ENCODE peak calls at places on chromosomes 12 and 14, in seven cellular contexts. F is brain microvascular endothelial cell, S is GM06990, H is ovary, B is fibroblast of lung, Z is sigmoid colon, R is lower leg skin. T is an unnamed sample.

GRCh38 chr14:33588771-33589170 is 362.1 kb downstream of the EGLN3 start:
- DNase-seq in H (no peak), F (no peak), S (no peak), Z (no peak), B (no peak), R (no peak), T (no peak)

GRCh38 chr12:12715459-12716150 is 1.6 kb upstream of the CDKN1B start:
- DNase-seq in B (no peak), R (no peak), H (no peak), Z (no peak), S (peak), F (no peak), T (no peak)

GRCh38 chr12:66755727-66756395 is 77.0 kb upstream of the GRIP1 start:
- DNase-seq in R (no peak), H (no peak), B (no peak), Z (no peak), F (no peak), S (no peak), T (no peak)

GRCh38 chr14:67555518-67556090 is 22.5 kb downstream of the PLEKHH1 start:
- DNase-seq in H (no peak), S (no peak), B (no peak), Z (no peak), F (no peak), R (no peak), T (no peak)

GRCh38 chr12:124450376-124450750 is 117.0 kb downstream of the NCOR2 start:
- DNase-seq in Z (no peak), H (no peak), R (no peak), S (no peak), F (no peak), B (no peak), T (no peak)

GRCh38 chr14:55926007-55926406 is 192.2 kb upstream of the PELI2 start:
- DNase-seq in S (no peak), R (no peak), F (no peak), Z (no peak), H (no peak), B (no peak), T (no peak)

GRCh38 chr12:118979763-118980406 is 1.5 kb upstream of the SRRM4 start:
- DNase-seq in H (no peak), B (peak), F (peak), R (no peak), S (no peak), Z (no peak), T (no peak)

GRCh38 chr12:93829073-93829472 is 151.9 kb downstream of the CRADD start:
- DNase-seq in F (no peak), B (no peak), R (no peak), S (no peak), H (no peak), Z (no peak), T (no peak)

GRCh38 chr12:27284751-27285150 is 40.7 kb downstream of the STK38L start:
- DNase-seq in H (no peak), F (peak), B (peak), R (no peak), Z (no peak), S (peak), T (no peak)

GRCh38 chr12:124481772-124482566 is 85.4 kb downstream of the NCOR2 start:
- DNase-seq in Z (no peak), H (no peak), B (no peak), S (no peak), R (no peak), F (no peak), T (no peak)

GRCh38 chr12:59708484-59708883 is 112.7 kb downstream of the SLC16A7 start:
- DNase-seq in B (no peak), H (no peak), R (no peak), F (no peak), S (no peak), Z (no peak), T (no peak)

GRCh38 chr12:103728323-103728722 is 112.7 kb downstream of the NT5DC3 start:
- DNase-seq in B (peak), R (no peak), H (no peak), S (no peak), Z (no peak), F (no peak), T (no peak)

GRCh38 chr12:131231194-131231980 is 277.7 kb downstream of the ADGRD1 start:
- DNase-seq in H (no peak), Z (no peak), R (no peak), S (no peak), B (no peak), F (no peak), T (no peak)

GRCh38 chr14:20631821-20632389 is 9.6 kb downstream of the OR6S1 start:
- DNase-seq in F (peak), S (peak), R (peak), Z (peak), B (peak), H (peak), T (peak)

GRCh38 chr14:73457050-73457934 is 1.1 kb downstream of the NUMB start:
- DNase-seq in H (no peak), B (peak), R (peak), S (peak), F (no peak), Z (peak), T (peak)

GRCh38 chr14:33704486-33704885 is 246.4 kb downstream of the EGLN3 start:
- DNase-seq in F (no peak), H (no peak), S (no peak), B (no peak), Z (no peak), R (no peak), T (no peak)

GRCh38 chr14:31228533-31228932 is 20.9 kb upstream of the HECTD1 start:
- DNase-seq in F (no peak), Z (no peak), S (no peak), R (no peak), B (peak), H (no peak), T (no peak)

GRCh38 chr12:96495155-96495554 is 5.8 kb downstream of the CFAP54 start:
- DNase-seq in B (no peak), R (no peak), F (no peak), Z (no peak), H (no peak), S (no peak), T (no peak)

GRCh38 chr12:127770123-127770522 is 496.8 kb upstream of the TMEM132C start:
- DNase-seq in S (no peak), B (no peak), R (no peak), F (no peak), H (no peak), Z (no peak), T (no peak)

DNA sequence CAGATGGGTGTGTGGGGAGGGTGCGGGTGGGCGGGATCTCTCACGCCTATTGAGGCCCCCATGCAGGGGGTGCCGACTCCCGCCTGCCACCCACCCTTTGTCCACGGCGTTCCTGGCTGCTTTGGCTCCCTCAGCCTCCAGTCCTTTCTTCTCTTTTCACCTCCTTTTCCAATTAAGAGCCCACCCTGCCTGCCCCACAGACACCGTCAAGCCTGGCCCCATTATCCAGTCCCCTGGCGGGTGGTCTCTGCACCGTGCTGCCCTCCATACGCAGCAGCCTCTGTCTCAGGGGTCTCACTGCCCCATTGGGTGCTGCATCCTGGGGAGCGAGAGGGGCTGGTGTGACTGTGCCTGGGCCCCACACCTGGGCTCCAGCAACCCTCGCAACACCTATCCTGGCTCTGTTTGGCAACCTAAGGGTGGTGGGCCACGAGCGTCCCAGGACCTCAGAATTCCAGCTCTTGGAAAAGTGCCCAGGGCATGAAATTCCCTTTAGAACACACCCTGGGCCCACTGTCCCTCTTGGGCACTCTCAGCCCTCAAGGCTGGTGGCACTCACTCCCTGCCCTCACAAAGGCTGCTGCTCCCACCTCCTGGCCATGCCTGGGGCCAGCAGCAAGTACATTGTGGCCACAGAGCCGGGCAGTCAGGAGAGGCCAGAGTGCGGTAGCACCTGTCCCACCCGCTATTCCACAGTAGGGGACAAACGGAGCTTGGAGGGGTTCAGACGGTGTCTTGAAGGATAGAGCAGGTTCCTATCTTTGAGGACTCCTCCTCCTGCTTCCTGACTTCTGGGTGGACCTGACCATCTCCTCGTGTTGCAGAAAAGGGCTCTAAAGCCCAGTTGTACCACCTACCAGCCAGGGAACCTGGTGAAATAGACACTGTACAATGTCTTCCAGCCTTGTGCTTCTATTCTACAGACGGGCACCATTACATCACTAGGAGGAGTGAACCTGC is 114.1 kb downstream of the KIF26A start:
- DNase-seq in F (no peak), B (no peak), R (peak), Z (no peak), S (no peak), H (no peak), T (no peak)
- TF ChIP-seq CTCF in F (no peak), B (no peak), R (no peak), Z (no peak), S (no peak), H (no peak), T (no peak)

GRCh38 chr14:59189281-59189821 is 884 bp downstream of the DAAM1 start:
- DNase-seq in B (no peak), Z (no peak), H (peak), F (peak), R (peak), S (peak), T (no peak)

GRCh38 chr14:59187802-59188460 is 536 bp upstream of the DAAM1 start:
- DNase-seq in R (peak), B (no peak), S (no peak), Z (peak), F (no peak), H (no peak), T (no peak)

GRCh38 chr14:59189822-59190368 is 1.4 kb downstream of the DAAM1 start:
- DNase-seq in B (peak), S (peak), H (peak), Z (peak), R (peak), F (peak), T (peak)

GRCh38 chr14:59190372-59190771 is 1.9 kb downstream of the DAAM1 start:
- DNase-seq in S (no peak), B (no peak), Z (no peak), R (no peak), F (no peak), H (no peak), T (no peak)

DNA sequence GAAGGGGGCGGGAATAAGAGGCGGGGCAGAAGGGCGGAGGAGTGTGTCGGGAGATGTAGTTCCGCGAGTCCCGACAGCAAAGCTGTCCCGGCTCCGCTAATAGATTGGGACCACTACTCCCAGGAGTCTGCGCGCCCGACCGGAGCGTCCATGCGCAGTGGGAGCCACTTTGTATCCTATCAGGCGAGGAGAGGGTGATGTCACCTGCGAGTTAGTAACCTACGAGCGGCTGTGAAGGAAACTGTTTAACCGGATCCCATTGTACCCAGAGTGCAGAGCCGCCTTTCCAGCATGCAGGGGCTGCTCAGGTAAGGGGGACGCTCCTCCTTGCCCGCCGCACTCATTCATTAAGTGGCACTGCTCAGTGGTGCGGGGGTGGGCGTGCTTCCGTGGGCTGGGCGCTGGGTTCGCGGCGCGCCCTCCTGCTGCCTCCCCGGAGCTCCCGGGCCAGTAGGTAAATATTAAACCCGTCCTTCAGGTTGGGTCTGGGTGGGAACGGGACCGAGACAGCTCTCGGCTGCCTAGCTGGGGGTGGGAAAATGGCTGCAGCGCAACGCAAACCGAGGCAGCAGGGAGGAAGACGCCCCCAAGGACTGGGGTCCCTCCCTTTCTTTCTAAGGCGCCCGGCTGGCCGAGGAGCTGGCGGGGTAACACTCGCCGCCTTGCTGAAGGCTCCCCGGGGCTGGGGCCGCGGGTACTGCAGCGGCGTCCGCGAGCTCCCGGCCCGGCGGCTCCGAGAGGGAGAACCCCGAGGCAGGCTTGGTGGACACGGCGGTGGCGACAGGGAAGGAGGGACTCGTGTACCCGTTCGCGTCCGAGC is at the start of gene DAAM1:
- DNase-seq in B (peak), Z (peak), S (peak), H (peak), R (peak), F (peak), T (peak)
- TF ChIP-seq CTCF in B (no peak), Z (no peak), S (no peak), H (no peak), R (no peak), F (no peak), T (no peak)

GRCh38 chr12:7130791-7131501 is 775 bp downstream of the CLSTN3 start:
- DNase-seq in B (peak), Z (no peak), S (peak), H (peak), F (no peak), R (no peak), T (no peak)
- TF ChIP-seq CTCF in B (peak), Z (no peak), S (peak), H (no peak), F (peak), R (no peak), T (no peak)

GRCh38 chr12:76348079-76348901 is at the start of gene BBS10:
- DNase-seq in H (peak), R (peak), S (peak), Z (peak), B (peak), F (peak), T (peak)

GRCh38 chr12:76341436-76342030 is 6.7 kb downstream of the BBS10 start:
- DNase-seq in R (no peak), S (no peak), F (no peak), H (no peak), B (peak), Z (no peak), T (no peak)

GRCh38 chr12:76345569-76345968 is 2.6 kb downstream of the BBS10 start:
- DNase-seq in F (no peak), S (no peak), H (no peak), B (no peak), Z (no peak), R (no peak), T (no peak)

GRCh38 chr12:76346236-76346635 is 2.0 kb downstream of the BBS10 start:
- DNase-seq in B (peak), S (no peak), H (no peak), F (no peak), R (no peak), Z (no peak), T (no peak)

GRCh38 chr12:76346798-76347420 is 1.3 kb downstream of the BBS10 start:
- DNase-seq in S (peak), F (peak), B (peak), Z (no peak), R (no peak), H (no peak), T (no peak)
- TF ChIP-seq CTCF in S (peak), F (peak), B (peak), Z (no peak), R (no peak), H (no peak), T (no peak)

GRCh38 chr14:49621114-49621881 is 699 bp downstream of the MGAT2 start:
- DNase-seq in Z (peak), F (peak), R (peak), S (peak), B (peak), H (peak), T (no peak)
- TF ChIP-seq CTCF in Z (no peak), F (no peak), R (no peak), S (no peak), B (no peak), H (no peak), T (no peak)

T was measured in omental fat pad.